ENCODE peak calls at places on chromosomes 1 and 21, in six cellular contexts. B is fibroblast of lung, G is GM23248, Q is K562, L is MM.1S, Y is neural progenitor cell. C is an unnamed sample.

GRCh38 chr1:33716976-33717688 is 146.7 kb upstream of the HMGB4 start:
- DNase-seq in B (no peak), G (no peak), Q (no peak), L (no peak), Y (no peak), C (no peak)

GRCh38 chr1:14441302-14441741 is 157.2 kb upstream of the KAZN start:
- DNase-seq in B (peak; percentile 96), G (peak; percentile 91), Q (no peak), L (no peak), Y (no peak), C (no peak)

GRCh38 chr21:39984613-39985012 is 117.4 kb downstream of the PCP4 start:
- DNase-seq in B (no peak), G (no peak), Q (no peak), L (no peak), Y (no peak), C (no peak)

GRCh38 chr1:154743536-154744036 is 126.5 kb downstream of the KCNN3 start:
- DNase-seq in B (no peak), G (no peak), Q (no peak), L (no peak), Y (no peak), C (no peak)

GRCh38 chr1:154819628-154820590 is 50.2 kb downstream of the KCNN3 start:
- DNase-seq in B (no peak), G (peak; percentile 32), Q (peak; percentile 22), L (no peak), Y (peak; percentile 62), C (no peak)

GRCh38 chr1:59332983-59333382 is 36.1 kb downstream of the FGGY start:
- DNase-seq in B (peak; percentile 84), G (peak; percentile 57), Q (no peak), L (no peak), Y (no peak), C (peak; percentile 64)

GRCh38 chr1:219549215-219549614 is 63.7 kb downstream of the ZC3H11B start:
- DNase-seq in B (no peak), G (peak; percentile 4), Q (no peak), L (no peak), Y (no peak), C (no peak)

GRCh38 chr1:236952279-236953003 is 51.8 kb downstream of the MT1HL1 start:
- DNase-seq in B (no peak), G (no peak), Q (no peak), L (no peak), Y (peak; percentile 30), C (no peak)

GRCh38 chr1:156053770-156054499 is at the start of gene UBQLN4:
- DNase-seq in B (peak; percentile 82), G (peak; percentile 92), Q (peak; percentile 91), L (peak; percentile 95), Y (peak; percentile 96), C (peak; percentile 89)

GRCh38 chr1:243249214-243249613 is 5.9 kb downstream of the CEP170 start:
- DNase-seq in B (no peak), G (no peak), Q (no peak), L (no peak), Y (no peak), C (no peak)

GRCh38 chr1:196142111-196142510 is 466.1 kb downstream of the KCNT2 start:
- DNase-seq in B (no peak), G (no peak), Q (no peak), L (no peak), Y (peak; percentile 69), C (no peak)

DNA sequence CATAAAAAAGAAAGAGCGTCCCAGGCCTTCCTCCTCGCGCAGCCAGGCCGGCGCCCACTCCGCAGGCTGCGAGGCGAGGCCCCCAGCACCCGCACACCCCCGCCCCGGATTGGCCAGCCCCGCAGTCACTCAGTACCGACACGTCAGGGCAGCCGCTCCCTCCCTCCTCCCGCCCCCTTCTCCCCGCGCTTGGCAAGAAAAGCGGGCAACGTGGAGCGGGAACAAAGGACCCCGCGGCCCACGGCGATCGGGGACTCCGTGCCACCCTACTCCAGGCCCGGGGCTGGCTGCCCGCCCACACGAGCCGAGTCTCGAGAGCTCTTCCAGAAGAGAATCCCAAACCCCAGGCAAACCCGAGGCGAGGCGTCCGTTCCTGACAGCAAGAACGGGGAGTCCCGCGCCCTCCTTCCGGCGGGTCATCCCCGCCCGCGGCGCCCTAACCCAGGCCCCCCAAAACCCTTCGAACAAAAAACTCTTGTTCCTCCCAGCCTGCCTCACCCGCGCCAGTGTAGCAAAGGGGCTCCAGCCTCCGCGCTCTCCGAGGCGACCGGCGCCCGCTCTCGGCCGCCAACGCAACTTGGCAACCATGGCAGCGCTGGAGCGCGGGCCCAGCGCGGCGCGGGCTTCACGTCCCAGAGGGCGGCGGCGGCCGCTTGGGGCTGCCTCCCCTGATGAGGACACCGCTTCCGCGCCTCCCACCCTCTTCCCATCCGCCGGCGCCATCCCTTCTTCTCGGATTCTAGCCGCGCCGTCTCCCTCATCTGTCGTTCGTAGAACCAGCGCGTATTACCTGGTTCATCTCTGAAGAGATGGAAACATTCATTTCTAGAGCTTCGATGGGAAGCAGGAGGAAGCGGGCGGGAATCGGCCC is 645 bp downstream of the IVNS1ABP start:
- DNase-seq in B (peak; percentile 92), G (peak; percentile 90), Q (peak; percentile 93), L (peak; percentile 90), Y (peak; percentile 94), C (peak; percentile 95)
- H2AFZ ChIP-seq in B (peak overlapping the region; percentile 82), G (peak overlapping the region; percentile 100), Q (peak overlapping the region; percentile 79), L (peak overlapping the region; percentile 53), Y (peak overlapping the region; percentile 53), C (peak overlapping the region; percentile 92)

DNA sequence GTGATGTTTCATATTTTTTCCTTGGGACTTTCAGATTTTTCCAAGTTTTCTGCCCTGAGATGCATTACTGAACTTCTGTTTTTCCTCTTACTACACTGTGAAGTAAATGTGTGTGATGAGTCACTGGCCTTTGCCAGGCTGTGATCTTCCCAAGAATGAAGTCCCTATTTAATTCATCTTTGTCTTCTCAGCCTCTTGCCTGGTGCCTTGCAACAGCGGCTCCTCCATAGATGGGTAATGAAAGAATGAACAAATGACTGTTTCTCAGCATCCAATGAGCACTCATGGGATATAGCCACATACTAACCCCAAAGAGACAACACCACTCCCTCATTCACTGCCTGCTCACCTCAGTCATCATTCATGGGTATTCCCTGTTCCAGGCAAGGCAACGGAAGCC is 72.1 kb downstream of the HIVEP3 start:
- DNase-seq in B (peak; percentile 74), G (peak; percentile 77), Q (no peak), L (no peak), Y (no peak), C (no peak)
- H3K4me1 ChIP-seq in B (peaks cover 5% of the 10 kb centered on the region), G (peaks cover 22% of the 10 kb centered on the region), Q (no peaks in the 10 kb centered on the region), L (no peaks in the 10 kb centered on the region), Y (peaks cover 22% of the 10 kb centered on the region), C (peaks cover 26% of the 10 kb centered on the region)

GRCh38 chr21:45332981-45333582 is 45.4 kb upstream of the POFUT2 start:
- DNase-seq in B (no peak), G (no peak), Q (no peak), L (no peak), Y (no peak), C (no peak)

GRCh38 chr21:45332415-45332814 is 44.7 kb upstream of the POFUT2 start:
- DNase-seq in B (no peak), G (no peak), Q (no peak), L (no peak), Y (no peak), C (no peak)

GRCh38 chr21:45334134-45334533 is 46.4 kb upstream of the POFUT2 start:
- DNase-seq in B (no peak), G (no peak), Q (no peak), L (no peak), Y (no peak), C (no peak)

GRCh38 chr21:45334591-45335081 is 46.9 kb upstream of the POFUT2 start:
- DNase-seq in B (no peak), G (no peak), Q (no peak), L (no peak), Y (no peak), C (no peak)

GRCh38 chr21:45333583-45334121 is 46.0 kb upstream of the POFUT2 start:
- DNase-seq in B (peak; percentile 48), G (no peak), Q (no peak), L (no peak), Y (no peak), C (no peak)
- H2AFZ ChIP-seq in B (no peak overlapping the region), G (no peak overlapping the region), Q (no peak overlapping the region), L (no peak overlapping the region), Y (peak overlapping the region; percentile 46), C (no peak overlapping the region)

GRCh38 chr1:230230948-230231738 is 164.1 kb downstream of the GALNT2 start:
- DNase-seq in B (no peak), G (no peak), Q (peak; percentile 19), L (no peak), Y (no peak), C (no peak)
- H3K4me1 ChIP-seq in B (no peaks in the 10 kb centered on the region), G (no peaks in the 10 kb centered on the region), Q (no peaks in the 10 kb centered on the region), L (no peaks in the 10 kb centered on the region), Y (no peaks in the 10 kb centered on the region), C (no peaks in the 10 kb centered on the region)

DNA sequence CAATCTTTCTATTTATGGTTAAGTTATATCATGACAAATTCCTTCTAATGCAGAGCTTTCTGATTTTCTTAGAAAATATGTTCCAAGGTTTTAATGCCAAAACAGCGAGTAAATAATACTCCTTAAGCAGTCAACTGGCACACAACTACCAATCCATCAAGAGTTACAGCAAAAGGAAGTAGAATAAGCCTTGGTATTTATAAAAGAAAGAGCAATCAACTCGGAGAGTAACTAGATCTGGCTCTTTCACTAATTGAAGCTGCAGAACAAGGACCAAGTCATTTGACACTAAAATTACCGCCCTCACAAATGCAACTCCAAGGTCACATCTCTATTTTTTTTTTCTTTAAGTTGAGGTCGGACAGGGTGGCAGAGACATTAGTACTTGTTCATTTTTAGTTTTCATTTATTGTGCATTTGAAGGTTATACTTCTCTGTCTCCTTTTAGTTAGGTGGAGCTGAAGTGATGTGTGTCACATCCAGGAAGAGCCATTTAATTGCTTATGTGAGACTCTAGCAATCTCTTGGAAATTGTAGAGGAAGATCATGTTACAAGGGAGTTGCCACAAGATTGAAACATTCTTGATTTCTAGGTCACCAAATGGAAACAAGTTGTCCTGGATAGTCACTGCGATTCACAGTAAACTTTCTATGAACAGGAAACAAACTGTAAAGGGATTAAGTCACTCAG is 138.0 kb upstream of the ADAMTS5 start:
- DNase-seq in B (no peak), G (peak; percentile 54), Q (no peak), L (no peak), Y (no peak), C (no peak)
- H2AFZ ChIP-seq in B (peak overlapping the region; percentile 4), G (peak overlapping the region; percentile 19), Q (no peak overlapping the region), L (no peak overlapping the region), Y (no peak overlapping the region), C (no peak overlapping the region)

GRCh38 chr1:235325854-235326253 is 2.1 kb downstream of the ARID4B start:
- DNase-seq in B (no peak), G (no peak), Q (no peak), L (no peak), Y (no peak), C (no peak)
- H3K4me1 ChIP-seq in B (peaks cover 3% of the 10 kb centered on the region), G (peaks cover 32% of the 10 kb centered on the region), Q (peaks cover 16% of the 10 kb centered on the region), L (peaks cover 18% of the 10 kb centered on the region), Y (peaks cover 26% of the 10 kb centered on the region), C (peaks cover 59% of the 10 kb centered on the region)

GRCh38 chr1:183732251-183732650 is 72.7 kb upstream of the RGL1 start:
- DNase-seq in B (no peak), G (no peak), Q (no peak), L (no peak), Y (no peak), C (no peak)

GRCh38 chr1:183730107-183730724 is 74.7 kb upstream of the RGL1 start:
- DNase-seq in B (no peak), G (no peak), Q (no peak), L (no peak), Y (no peak), C (no peak)

GRCh38 chr1:183734600-183735036 is 70.3 kb upstream of the RGL1 start:
- DNase-seq in B (peak; percentile 35), G (peak; percentile 59), Q (no peak), L (no peak), Y (peak; percentile 54), C (no peak)

GRCh38 chr1:183733610-183734219 is 71.2 kb upstream of the RGL1 start:
- DNase-seq in B (no peak), G (no peak), Q (no peak), L (no peak), Y (no peak), C (no peak)

GRCh38 chr1:183731151-183731550 is 73.8 kb upstream of the RGL1 start:
- DNase-seq in B (no peak), G (no peak), Q (no peak), L (no peak), Y (no peak), C (no peak)
- H2AFZ ChIP-seq in B (no peak overlapping the region), G (no peak overlapping the region), Q (no peak overlapping the region), L (peak overlapping the region; percentile 44), Y (no peak overlapping the region), C (no peak overlapping the region)